ENCODE peak calls at places on chromosomes 3 and 15, in eight cellular contexts. A is lower leg skin, L is A549, E is uterus, O is K562, B is gastrocnemius medialis, S is breast epithelium, F is NB4. Q is an unnamed sample.

GRCh38 chr15:38073278-38073930 is 139.0 kb downstream of the TMCO5A start:
- DNase-seq in A (peak), L (peak), E (peak), O (no peak), B (no peak), S (no peak), F (no peak), Q (no peak)

GRCh38 chr15:100686021-100686724 is 83.8 kb downstream of the ASB7 start:
- DNase-seq in A (peak), L (no peak), E (peak), O (no peak), B (peak), S (no peak), F (no peak), Q (no peak)

GRCh38 chr15:77526582-77527163 is 106.0 kb downstream of the HMG20A start:
- DNase-seq in A (peak), L (no peak), E (no peak), O (no peak), B (no peak), S (no peak), F (no peak), Q (no peak)

GRCh38 chr3:79886204-79886603 is 118.4 kb upstream of the ROBO1 start:
- DNase-seq in A (no peak), L (no peak), E (no peak), O (no peak), B (no peak), S (no peak), F (no peak), Q (peak)

GRCh38 chr3:111668912-111669488 is 73.9 kb upstream of the ZBED2 start:
- DNase-seq in A (no peak), L (peak), E (no peak), O (peak), B (no peak), S (no peak), F (peak), Q (no peak)

GRCh38 chr3:15307580-15307979 is 24.8 kb downstream of the SH3BP5 start:
- DNase-seq in A (peak), L (no peak), E (no peak), O (no peak), B (no peak), S (no peak), F (no peak), Q (no peak)

GRCh38 chr15:82680200-82681102 is 29.2 kb downstream of the AP3B2 start:
- DNase-seq in A (no peak), L (peak), E (no peak), O (peak), B (no peak), S (peak), F (no peak), Q (peak)

GRCh38 chr3:162984752-162985151 is 1488.1 kb downstream of the OTOL1 start:
- DNase-seq in A (no peak), L (no peak), E (no peak), O (no peak), B (no peak), S (no peak), F (no peak), Q (peak)

GRCh38 chr3:148319960-148320359 is 377.7 kb upstream of the AGTR1 start:
- DNase-seq in A (no peak), L (no peak), E (no peak), O (no peak), B (no peak), S (no peak), F (no peak), Q (no peak)

GRCh38 chr3:146589899-146590508 is 15.1 kb downstream of the PLSCR5 start:
- DNase-seq in A (no peak), L (peak), E (no peak), O (peak), B (no peak), S (no peak), F (peak), Q (peak)

GRCh38 chr3:59839283-59839682 is 789.5 kb upstream of the CFAP20DC start:
- DNase-seq in A (no peak), L (no peak), E (no peak), O (no peak), B (no peak), S (no peak), F (no peak), Q (no peak)

GRCh38 chr3:106035618-106036017 is 166.8 kb upstream of the CBLB start:
- DNase-seq in A (no peak), L (no peak), E (no peak), O (no peak), B (no peak), S (no peak), F (no peak), Q (no peak)

GRCh38 chr15:41543521-41543870 is 561 bp downstream of the RPAP1 start:
- DNase-seq in A (no peak), L (no peak), E (no peak), O (no peak), B (no peak), S (no peak), F (no peak), Q (no peak)

GRCh38 chr3:182325213-182325941 is 467.9 kb upstream of the ATP11B start:
- DNase-seq in A (no peak), L (no peak), E (no peak), O (no peak), B (no peak), S (no peak), F (no peak), Q (no peak)

GRCh38 chr3:95434436-95434835 is 1371.6 kb downstream of the NSUN3 start:
- DNase-seq in A (no peak), L (no peak), E (no peak), O (no peak), B (no peak), S (no peak), F (no peak), Q (no peak)

GRCh38 chr3:51718547-51719412 is 11.9 kb downstream of the GRM2 start:
- DNase-seq in A (peak), L (peak), E (no peak), O (peak), B (no peak), S (no peak), F (peak), Q (peak)

GRCh38 chr3:115321396-115321795 is 174.3 kb upstream of the ZBTB20 start:
- DNase-seq in A (no peak), L (no peak), E (no peak), O (no peak), B (no peak), S (no peak), F (no peak), Q (no peak)

GRCh38 chr3:175951047-175951694 is 1092.0 kb downstream of the NAALADL2 start:
- DNase-seq in A (no peak), L (no peak), E (no peak), O (no peak), B (no peak), S (no peak), F (no peak), Q (no peak)

GRCh38 chr3:185176756-185177359 is 24.0 kb upstream of the C3orf70 start:
- DNase-seq in A (no peak), L (peak), E (no peak), O (peak), B (no peak), S (no peak), F (peak), Q (no peak)

GRCh38 chr3:52397676-52398399 is 47.1 kb downstream of the SEMA3G start:
- DNase-seq in A (peak), L (no peak), E (no peak), O (no peak), B (no peak), S (no peak), F (no peak), Q (no peak)

GRCh38 chr15:69735126-69735525 is 282.5 kb downstream of the RPLP1 start:
- DNase-seq in A (peak), L (no peak), E (no peak), O (no peak), B (no peak), S (no peak), F (no peak), Q (no peak)

GRCh38 chr3:27560484-27561056 is 76.4 kb upstream of the SLC4A7 start:
- DNase-seq in A (no peak), L (no peak), E (no peak), O (no peak), B (no peak), S (no peak), F (peak), Q (no peak)

GRCh38 chr15:71647479-71647792 is 162.9 kb upstream of the NR2E3 start:
- DNase-seq in A (no peak), L (no peak), E (no peak), O (no peak), B (no peak), S (no peak), F (no peak), Q (no peak)

GRCh38 chr3:39130026-39130425 is 22.5 kb downstream of the TTC21A start:
- DNase-seq in A (no peak), L (no peak), E (no peak), O (no peak), B (no peak), S (no peak), F (no peak), Q (no peak)

GRCh38 chr15:50675524-50676144 is 11.0 kb downstream of the TRPM7 start:
- DNase-seq in A (no peak), L (peak), E (no peak), O (no peak), B (no peak), S (no peak), F (peak), Q (no peak)

GRCh38 chr15:78619022-78619950 is 1.5 kb downstream of the CHRNA3 start:
- DNase-seq in A (peak), L (no peak), E (no peak), O (no peak), B (no peak), S (no peak), F (no peak), Q (peak)

GRCh38 chr15:71730277-71731144 is 79.8 kb upstream of the NR2E3 start:
- DNase-seq in A (no peak), L (peak), E (peak), O (peak), B (no peak), S (no peak), F (peak), Q (peak)

GRCh38 chr3:50242371-50242770 is 6.4 kb downstream of the GNAI2 start:
- DNase-seq in A (no peak), L (no peak), E (no peak), O (no peak), B (no peak), S (no peak), F (no peak), Q (no peak)

GRCh38 chr15:62494144-62494543 is 329.1 kb upstream of the C2CD4B start:
- DNase-seq in A (no peak), L (no peak), E (no peak), O (no peak), B (no peak), S (no peak), F (no peak), Q (no peak)

GRCh38 chr15:35505152-35505551 is 40.8 kb downstream of the DPH6 start:
- DNase-seq in A (no peak), L (no peak), E (no peak), O (no peak), B (no peak), S (no peak), F (no peak), Q (no peak)

GRCh38 chr15:99145005-99145404 is 40.1 kb downstream of the SYNM start:
- DNase-seq in A (no peak), L (no peak), E (no peak), O (no peak), B (no peak), S (no peak), F (no peak), Q (no peak)

GRCh38 chr15:28921925-28922711 is 36.3 kb downstream of the APBA2 start:
- DNase-seq in A (no peak), L (no peak), E (no peak), O (peak), B (no peak), S (no peak), F (no peak), Q (no peak)

GRCh38 chr3:67349551-67350174 is 304.7 kb downstream of the SUCLG2 start:
- DNase-seq in A (no peak), L (no peak), E (no peak), O (no peak), B (no peak), S (no peak), F (no peak), Q (no peak)

GRCh38 chr3:101984356-101984755 is 135.0 kb downstream of the NFKBIZ start:
- DNase-seq in A (no peak), L (no peak), E (no peak), O (no peak), B (no peak), S (no peak), F (no peak), Q (no peak)

GRCh38 chr3:50237133-50237651 is 1.2 kb downstream of the GNAI2 start:
- DNase-seq in A (no peak), L (no peak), E (no peak), O (peak), B (no peak), S (no peak), F (peak), Q (peak)

GRCh38 chr3:116270053-116270452 is 175.2 kb downstream of the LSAMP start:
- DNase-seq in A (no peak), L (no peak), E (no peak), O (no peak), B (no peak), S (no peak), F (no peak), Q (no peak)

GRCh38 chr3:101182734-101183133 is 137.6 kb downstream of the IMPG2 start:
- DNase-seq in A (no peak), L (peak), E (no peak), O (no peak), B (no peak), S (no peak), F (no peak), Q (no peak)

GRCh38 chr15:63186065-63186464 is 3.3 kb upstream of the RAB8B start:
- DNase-seq in A (no peak), L (peak), E (no peak), O (no peak), B (no peak), S (no peak), F (no peak), Q (no peak)

DNA sequence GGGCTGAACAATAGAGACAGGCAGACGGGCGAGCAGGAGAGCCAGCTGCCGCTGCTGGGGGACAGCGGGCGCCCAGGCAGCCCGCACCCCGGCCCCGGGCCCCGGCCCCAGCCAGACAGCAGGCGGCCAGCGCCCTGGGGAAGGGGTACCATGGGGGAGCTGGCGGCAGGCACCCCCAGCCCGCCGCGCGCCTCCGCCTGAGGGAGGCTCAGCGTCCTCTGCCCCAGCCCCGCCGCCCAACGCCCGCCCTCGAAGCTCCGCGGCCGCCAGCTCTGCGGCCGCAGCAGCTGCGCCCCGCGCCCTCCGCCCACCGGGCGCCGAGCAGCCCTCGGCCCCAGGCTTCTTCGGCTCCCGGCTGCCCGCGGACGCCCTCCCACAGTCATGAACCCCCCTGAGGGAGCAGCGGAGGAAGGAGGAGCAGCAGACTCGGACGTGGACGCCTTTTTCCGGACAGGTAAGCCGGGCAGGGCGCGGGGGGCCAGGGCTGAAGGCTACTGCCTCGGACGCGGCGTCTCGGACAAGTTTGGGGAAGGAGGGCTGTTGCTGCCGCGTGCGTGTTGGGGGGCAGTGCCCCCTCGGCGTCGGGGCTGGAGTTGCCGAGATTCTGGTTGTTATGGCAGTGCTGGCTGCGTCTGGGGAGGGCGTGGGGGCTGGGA is 41.6 kb upstream of the ROPN1 start:
- DNase-seq in A (no peak), L (peak), E (peak), O (no peak), B (no peak), S (no peak), F (no peak), Q (no peak)
- TF ChIP-seq POLR2A in A (no peak), L (no peak), E (no peak), O (no peak), B (peak), S (no peak), F (no peak), Q (peak)

GRCh38 chr3:36932979-36933378 is 11.9 kb downstream of the TRANK1 start:
- DNase-seq in A (no peak), L (no peak), E (no peak), O (no peak), B (no peak), S (no peak), F (no peak), Q (no peak)
- TF ChIP-seq POLR2A in A (no peak), L (no peak), E (no peak), O (no peak), B (no peak), S (no peak), F (no peak), Q (no peak)

DNA sequence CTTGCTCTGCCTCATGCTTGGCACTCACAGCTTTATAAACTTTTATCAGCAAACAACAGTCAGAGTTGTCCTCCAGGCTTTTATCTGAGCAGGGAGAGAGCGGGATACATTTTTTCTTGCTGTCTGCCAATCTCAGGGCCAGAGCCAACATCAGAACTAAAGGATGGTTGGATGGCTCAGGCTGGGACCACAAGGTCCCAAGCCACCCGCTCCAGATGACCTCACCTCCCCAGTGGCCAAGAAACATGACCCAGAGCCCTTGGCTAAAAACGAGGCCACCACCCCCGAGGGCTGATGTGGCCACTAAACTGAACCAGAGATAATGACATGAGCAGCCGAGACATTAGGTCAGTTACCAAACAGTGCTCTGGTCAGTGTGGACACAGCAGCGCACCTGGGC is 18.8 kb upstream of the SPATA12 start:
- DNase-seq in A (no peak), L (no peak), E (no peak), O (no peak), B (no peak), S (no peak), F (no peak), Q (peak)
- TF ChIP-seq POLR2A in A (no peak), L (no peak), E (no peak), O (no peak), B (no peak), S (no peak), F (no peak), Q (peak)

GRCh38 chr3:125647318-125648014 is 52.2 kb upstream of the OSBPL11 start:
- DNase-seq in A (no peak), L (no peak), E (no peak), O (no peak), B (no peak), S (no peak), F (no peak), Q (no peak)
- TF ChIP-seq POLR2A in A (no peak), L (no peak), E (no peak), O (no peak), B (no peak), S (no peak), F (no peak), Q (no peak)

DNA sequence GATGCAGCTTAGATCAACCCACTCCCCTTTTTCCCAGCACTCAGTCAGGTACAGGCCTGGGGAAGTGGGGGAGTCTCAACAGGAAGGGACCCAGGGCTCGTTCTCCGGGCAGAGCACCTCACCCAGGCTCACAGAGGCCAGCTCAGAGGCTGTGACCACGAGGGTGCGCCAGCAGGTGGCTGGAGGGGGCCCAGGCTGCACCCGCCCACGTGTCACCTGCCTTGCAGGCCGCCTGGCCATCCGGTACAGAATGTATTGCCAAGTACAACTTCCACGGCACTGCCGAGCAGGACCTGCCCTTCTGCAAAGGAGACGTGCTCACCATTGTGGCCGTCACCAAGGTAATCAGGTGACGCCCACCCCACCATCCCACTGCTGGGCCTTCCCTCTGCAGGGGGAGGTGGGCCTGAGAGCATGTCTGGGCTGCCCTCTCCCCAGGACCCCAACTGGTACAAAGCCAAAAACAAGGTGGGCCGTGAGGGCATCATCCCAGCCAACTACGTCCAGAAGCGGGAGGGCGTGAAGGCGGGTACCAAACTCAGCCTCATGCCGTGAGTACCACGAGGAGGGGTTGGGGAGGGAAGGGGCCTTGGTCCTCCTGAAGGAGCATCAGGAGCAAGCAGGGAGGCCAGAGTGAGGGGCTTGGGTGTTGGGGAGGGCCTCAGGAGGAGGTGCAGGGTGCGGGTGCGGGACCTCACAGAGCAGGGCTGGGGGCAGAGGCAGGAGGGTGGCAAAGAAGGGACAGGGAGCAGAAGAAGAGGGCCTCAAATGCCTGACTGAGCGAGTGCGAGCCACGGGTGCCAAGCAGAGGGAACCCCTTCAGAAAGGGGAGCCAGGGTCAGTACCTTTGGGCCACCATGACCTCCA is 14.0 kb upstream of the LMAN1L start:
- DNase-seq in A (no peak), L (no peak), E (no peak), O (no peak), B (peak), S (no peak), F (no peak), Q (no peak)
- TF ChIP-seq POLR2A in A (no peak), L (no peak), E (no peak), O (no peak), B (no peak), S (no peak), F (no peak), Q (no peak)

GRCh38 chr15:52679232-52680040 is at the start of gene ATOSA:
- DNase-seq in A (peak), L (peak), E (peak), O (peak), B (peak), S (peak), F (peak), Q (peak)
- TF ChIP-seq POLR2A in A (peak), L (no peak), E (peak), O (no peak), B (peak), S (peak), F (peak), Q (peak)

DNA sequence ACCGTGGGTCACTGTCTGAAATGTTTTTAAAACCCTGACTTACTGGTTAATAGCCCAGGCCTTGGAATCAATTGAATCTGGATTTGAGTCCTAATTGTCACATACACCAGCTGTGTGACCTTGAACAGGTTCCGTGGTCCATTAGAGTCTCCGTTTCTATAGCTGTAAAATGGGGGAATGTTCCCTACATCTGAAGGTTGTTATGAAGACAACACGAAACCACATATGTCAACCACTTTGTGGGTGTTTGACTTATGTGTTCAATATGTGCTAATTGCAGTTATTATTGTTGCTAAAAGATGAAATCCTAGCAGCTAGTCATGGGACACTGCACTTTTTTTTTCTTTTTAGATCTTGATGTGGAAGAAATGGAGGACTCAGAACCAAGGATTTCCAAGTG is 35.3 kb downstream of the ZBTB38 start:
- DNase-seq in A (no peak), L (no peak), E (no peak), O (no peak), B (no peak), S (no peak), F (no peak), Q (no peak)
- TF ChIP-seq POLR2A in A (no peak), L (no peak), E (no peak), O (no peak), B (no peak), S (no peak), F (no peak), Q (no peak)